ENCODE peak calls at places on chromosomes 16 and 17, in nine cellular contexts. One of them, this sample, is unnamed. For H3K9me3, the result is how much of the 10 kb centered on the place peaks cover.

GRCh38 chr16:83932955-83933673 is 19.9 kb upstream of the OSGIN1 start:
- DNase-seq in spleen: no peak
- DNase-seq in sigmoid colon: no peak
- DNase-seq in suprapubic skin: no peak
- DNase-seq in stomach: no peak
- DNase-seq in vagina: no peak
- DNase-seq in H1: no peak
- DNase-seq in upper lobe of left lung: no peak
- DNase-seq in HCT116: no peak
- DNase-seq in this sample: no peak

GRCh38 chr16:86735727-86736126 is 157.4 kb downstream of the FOXL1 start:
- DNase-seq in HCT116: no peak
- DNase-seq in H1: no peak
- DNase-seq in spleen: peak
- DNase-seq in upper lobe of left lung: no peak
- DNase-seq in suprapubic skin: no peak
- DNase-seq in vagina: no peak
- DNase-seq in sigmoid colon: peak
- DNase-seq in stomach: no peak
- DNase-seq in this sample: no peak

GRCh38 chr17:2965621-2966275 is 97.7 kb downstream of the OR1D5 start:
- DNase-seq in vagina: no peak
- DNase-seq in H1: no peak
- DNase-seq in sigmoid colon: peak
- DNase-seq in upper lobe of left lung: peak
- DNase-seq in HCT116: peak
- DNase-seq in stomach: peak
- DNase-seq in suprapubic skin: no peak
- DNase-seq in spleen: no peak
- DNase-seq in this sample: peak

GRCh38 chr17:40450175-40450574 is 6.9 kb downstream of the IGFBP4 start:
- DNase-seq in sigmoid colon: no peak
- DNase-seq in HCT116: peak
- DNase-seq in stomach: peak
- DNase-seq in H1: peak
- DNase-seq in upper lobe of left lung: peak
- DNase-seq in vagina: no peak
- DNase-seq in spleen: no peak
- DNase-seq in suprapubic skin: no peak
- DNase-seq in this sample: no peak

GRCh38 chr16:48608871-48609452 is 1.0 kb downstream of the N4BP1 start:
- DNase-seq in HCT116: no peak
- DNase-seq in vagina: peak
- DNase-seq in suprapubic skin: no peak
- DNase-seq in spleen: no peak
- DNase-seq in H1: no peak
- DNase-seq in sigmoid colon: no peak
- DNase-seq in upper lobe of left lung: no peak
- DNase-seq in stomach: peak
- DNase-seq in this sample: no peak

GRCh38 chr17:80474231-80474932 is 2.0 kb downstream of the NPTX1 start:
- DNase-seq in HCT116: peak
- DNase-seq in sigmoid colon: peak
- DNase-seq in suprapubic skin: no peak
- DNase-seq in spleen: no peak
- DNase-seq in upper lobe of left lung: no peak
- DNase-seq in vagina: no peak
- DNase-seq in stomach: no peak
- DNase-seq in H1: no peak
- DNase-seq in this sample: peak

GRCh38 chr16:70770968-70771552 is 29.9 kb downstream of the VAC14 start:
- DNase-seq in H1: peak
- DNase-seq in stomach: peak
- DNase-seq in HCT116: peak
- DNase-seq in upper lobe of left lung: peak
- DNase-seq in spleen: no peak
- DNase-seq in vagina: no peak
- DNase-seq in suprapubic skin: no peak
- DNase-seq in sigmoid colon: no peak
- DNase-seq in this sample: peak

GRCh38 chr16:53052519-53053501 is at the start of gene CHD9NB:
- DNase-seq in HCT116: peak
- DNase-seq in stomach: no peak
- DNase-seq in suprapubic skin: no peak
- DNase-seq in spleen: no peak
- DNase-seq in H1: no peak
- DNase-seq in sigmoid colon: peak
- DNase-seq in vagina: no peak
- DNase-seq in upper lobe of left lung: peak
- DNase-seq in this sample: peak

GRCh38 chr16:27374794-27375499 is 27.0 kb upstream of the IL21R start:
- DNase-seq in vagina: peak
- DNase-seq in H1: peak
- DNase-seq in upper lobe of left lung: peak
- DNase-seq in HCT116: peak
- DNase-seq in suprapubic skin: peak
- DNase-seq in sigmoid colon: peak
- DNase-seq in spleen: peak
- DNase-seq in stomach: peak
- DNase-seq in this sample: peak

GRCh38 chr17:48006936-48007703 is 30.5 kb downstream of the COPZ2 start:
- DNase-seq in spleen: peak
- DNase-seq in vagina: no peak
- DNase-seq in upper lobe of left lung: peak
- DNase-seq in HCT116: no peak
- DNase-seq in suprapubic skin: no peak
- DNase-seq in H1: no peak
- DNase-seq in sigmoid colon: no peak
- DNase-seq in stomach: no peak
- DNase-seq in this sample: no peak

GRCh38 chr16:30649725-30650368 is 913 bp upstream of the PRR14 start:
- DNase-seq in stomach: no peak
- DNase-seq in sigmoid colon: no peak
- DNase-seq in spleen: peak
- DNase-seq in upper lobe of left lung: no peak
- DNase-seq in H1: no peak
- DNase-seq in suprapubic skin: peak
- DNase-seq in HCT116: no peak
- DNase-seq in vagina: no peak
- DNase-seq in this sample: no peak

GRCh38 chr16:50888486-50889261 is 146.8 kb downstream of the CYLD start:
- DNase-seq in HCT116: no peak
- DNase-seq in suprapubic skin: no peak
- DNase-seq in vagina: peak
- DNase-seq in sigmoid colon: no peak
- DNase-seq in spleen: no peak
- DNase-seq in stomach: no peak
- DNase-seq in upper lobe of left lung: no peak
- DNase-seq in H1: peak
- DNase-seq in this sample: no peak

GRCh38 chr17:73956595-73957465 is 246.6 kb upstream of the RPL38 start:
- DNase-seq in suprapubic skin: no peak
- DNase-seq in vagina: no peak
- DNase-seq in upper lobe of left lung: peak
- DNase-seq in sigmoid colon: no peak
- DNase-seq in HCT116: peak
- DNase-seq in stomach: peak
- DNase-seq in spleen: peak
- DNase-seq in H1: peak
- DNase-seq in this sample: no peak

GRCh38 chr17:45227101-45227591 is 5.5 kb downstream of the FMNL1 start:
- DNase-seq in spleen: peak
- DNase-seq in sigmoid colon: no peak
- DNase-seq in suprapubic skin: no peak
- DNase-seq in stomach: no peak
- DNase-seq in H1: no peak
- DNase-seq in HCT116: no peak
- DNase-seq in vagina: no peak
- DNase-seq in upper lobe of left lung: no peak
- DNase-seq in this sample: no peak

GRCh38 chr17:40060887-40061480 is 1.8 kb upstream of the THRA start:
- DNase-seq in suprapubic skin: no peak
- DNase-seq in upper lobe of left lung: no peak
- DNase-seq in vagina: no peak
- DNase-seq in stomach: no peak
- DNase-seq in sigmoid colon: no peak
- DNase-seq in H1: no peak
- DNase-seq in spleen: peak
- DNase-seq in HCT116: no peak
- DNase-seq in this sample: no peak

GRCh38 chr17:58332720-58333395 is 4.3 kb upstream of the TSPOAP1 start:
- DNase-seq in spleen: peak
- DNase-seq in suprapubic skin: no peak
- DNase-seq in upper lobe of left lung: no peak
- DNase-seq in H1: no peak
- DNase-seq in HCT116: no peak
- DNase-seq in stomach: no peak
- DNase-seq in sigmoid colon: no peak
- DNase-seq in vagina: no peak
- DNase-seq in this sample: no peak

DNA sequence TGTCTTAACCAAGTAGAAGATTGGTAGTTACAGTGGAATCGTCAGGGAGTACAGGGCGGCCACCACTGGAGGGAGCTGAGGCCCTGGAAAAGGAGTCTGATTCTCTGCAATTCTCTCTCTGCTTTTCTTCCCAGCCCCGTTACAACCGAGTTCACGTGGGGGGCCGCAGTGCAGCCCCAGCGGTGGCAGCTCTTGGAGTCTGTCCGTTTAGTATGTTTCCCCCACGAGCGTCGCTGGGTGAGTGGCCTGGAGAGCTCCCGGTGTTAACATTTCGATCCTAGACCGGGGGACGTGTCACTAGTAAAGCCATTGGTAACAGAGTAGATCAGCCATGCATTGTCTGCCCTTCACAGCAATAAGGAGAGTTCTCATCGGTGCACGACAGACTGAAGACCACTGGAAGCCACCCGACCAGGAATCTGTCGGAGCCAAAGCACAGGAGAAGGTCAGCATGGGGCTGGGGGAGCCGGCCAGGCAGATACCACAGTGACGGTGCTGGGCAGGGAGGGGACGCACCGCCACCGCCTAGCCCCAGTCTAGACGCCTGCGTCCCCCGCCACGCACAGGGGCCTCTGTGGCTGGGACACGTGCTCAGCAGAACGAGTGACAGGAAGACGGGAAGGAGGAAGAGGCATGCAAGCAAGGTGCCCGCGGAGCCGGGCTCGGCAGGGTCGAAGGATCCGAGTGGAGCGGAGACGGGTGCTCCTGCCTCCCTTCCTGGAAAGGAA is 15.7 kb downstream of the SLC16A3 start:
- DNase-seq in upper lobe of left lung: no peak
- DNase-seq in H1: no peak
- DNase-seq in stomach: no peak
- DNase-seq in spleen: peak
- DNase-seq in HCT116: no peak
- DNase-seq in vagina: no peak
- DNase-seq in sigmoid colon: peak
- DNase-seq in suprapubic skin: no peak
- DNase-seq in this sample: no peak
- TF ChIP-seq POLR2AphosphoS5 in upper lobe of left lung: no peak
- TF ChIP-seq POLR2AphosphoS5 in H1: peak
- TF ChIP-seq POLR2AphosphoS5 in stomach: no peak
- TF ChIP-seq POLR2AphosphoS5 in spleen: peak
- TF ChIP-seq POLR2AphosphoS5 in HCT116: peak
- TF ChIP-seq POLR2AphosphoS5 in vagina: no peak
- TF ChIP-seq POLR2AphosphoS5 in sigmoid colon: no peak
- TF ChIP-seq POLR2AphosphoS5 in suprapubic skin: no peak
- TF ChIP-seq POLR2AphosphoS5 in this sample: no peak

GRCh38 chr16:89918453-89919347 is at the start of gene MC1R:
- DNase-seq in stomach: no peak
- DNase-seq in upper lobe of left lung: no peak
- DNase-seq in H1: peak
- DNase-seq in spleen: no peak
- DNase-seq in vagina: no peak
- DNase-seq in HCT116: peak
- DNase-seq in sigmoid colon: no peak
- DNase-seq in suprapubic skin: peak
- DNase-seq in this sample: no peak
- TF ChIP-seq POLR2A in stomach: no peak
- TF ChIP-seq POLR2A in upper lobe of left lung: no peak
- TF ChIP-seq POLR2A in H1: no peak
- TF ChIP-seq POLR2A in spleen: no peak
- TF ChIP-seq POLR2A in vagina: no peak
- TF ChIP-seq POLR2A in HCT116: peak
- TF ChIP-seq POLR2A in sigmoid colon: no peak
- TF ChIP-seq POLR2A in suprapubic skin: no peak
- TF ChIP-seq POLR2A in this sample: no peak

DNA sequence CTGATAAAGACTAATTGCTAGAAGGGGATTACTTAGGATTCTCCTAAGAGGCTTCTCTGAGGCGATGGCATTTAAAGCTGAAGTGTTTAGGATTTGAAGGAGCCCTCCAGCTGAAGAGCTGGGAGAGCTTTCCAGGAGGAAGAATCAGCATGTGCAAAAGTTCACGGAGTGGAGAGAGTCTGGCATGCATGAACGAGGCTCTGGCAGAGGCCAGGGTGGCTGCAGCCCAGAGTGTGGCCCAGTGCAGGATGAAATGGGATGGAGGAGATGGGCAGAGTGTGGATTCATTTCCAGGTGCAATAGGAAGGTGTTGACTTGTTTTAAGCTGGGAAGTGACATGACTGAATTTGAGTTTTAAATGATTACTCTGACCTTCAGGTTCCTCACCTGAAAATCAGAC is 249.0 kb upstream of the CCL2 start:
- DNase-seq in sigmoid colon: no peak
- DNase-seq in H1: no peak
- DNase-seq in spleen: no peak
- DNase-seq in upper lobe of left lung: no peak
- DNase-seq in stomach: no peak
- DNase-seq in suprapubic skin: no peak
- DNase-seq in HCT116: no peak
- DNase-seq in vagina: no peak
- DNase-seq in this sample: no peak
- H3K9me3 ChIP-seq in sigmoid colon: under half
- H3K9me3 ChIP-seq in H1: under half
- H3K9me3 ChIP-seq in spleen: under half
- H3K9me3 ChIP-seq in upper lobe of left lung: under half
- H3K9me3 ChIP-seq in stomach: under half
- H3K9me3 ChIP-seq in suprapubic skin: under half
- H3K9me3 ChIP-seq in HCT116: under half
- H3K9me3 ChIP-seq in vagina: under half
- H3K9me3 ChIP-seq in this sample: under half

DNA sequence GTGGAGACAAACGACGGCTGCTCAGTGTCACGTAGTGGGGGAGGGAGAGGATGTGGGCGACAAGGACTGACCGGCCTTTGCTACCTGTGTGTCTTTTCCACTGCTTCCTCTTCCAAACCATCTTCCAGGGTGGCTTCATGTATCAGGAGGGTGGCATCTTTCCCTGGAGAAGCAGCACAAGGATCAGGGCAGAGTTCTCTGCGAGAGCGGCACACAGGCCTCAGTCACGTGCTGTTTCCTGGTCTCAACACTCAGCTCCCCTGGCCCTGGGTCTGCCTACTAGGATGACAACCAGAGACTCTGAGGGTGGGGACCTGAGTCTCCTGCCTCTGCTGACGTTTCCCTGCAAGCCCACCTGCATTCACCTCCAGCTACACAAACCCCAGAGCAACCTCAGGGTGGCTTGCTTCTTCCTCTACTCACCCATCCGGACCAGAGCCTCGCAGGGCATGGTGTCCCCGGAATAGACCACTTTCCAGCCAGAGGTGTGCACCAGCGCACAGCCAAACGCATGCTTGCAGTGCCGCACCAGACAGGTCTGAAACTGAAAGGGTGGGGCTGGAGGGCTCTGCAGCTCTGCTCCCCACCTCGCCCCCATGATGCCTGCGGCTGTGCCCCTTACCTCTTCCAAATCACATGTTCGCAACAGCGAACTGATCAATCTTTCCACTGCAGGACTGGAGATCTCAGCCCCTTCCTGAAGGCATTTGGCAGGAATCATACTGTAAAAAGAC is 23.3 kb downstream of the ELAC2 start:
- DNase-seq in suprapubic skin: no peak
- DNase-seq in sigmoid colon: no peak
- DNase-seq in upper lobe of left lung: no peak
- DNase-seq in vagina: no peak
- DNase-seq in stomach: no peak
- DNase-seq in HCT116: no peak
- DNase-seq in spleen: no peak
- DNase-seq in H1: no peak
- DNase-seq in this sample: no peak
- TF ChIP-seq POLR2AphosphoS5 in suprapubic skin: no peak
- TF ChIP-seq POLR2AphosphoS5 in sigmoid colon: no peak
- TF ChIP-seq POLR2AphosphoS5 in upper lobe of left lung: no peak
- TF ChIP-seq POLR2AphosphoS5 in vagina: no peak
- TF ChIP-seq POLR2AphosphoS5 in stomach: no peak
- TF ChIP-seq POLR2AphosphoS5 in HCT116: no peak
- TF ChIP-seq POLR2AphosphoS5 in spleen: no peak
- TF ChIP-seq POLR2AphosphoS5 in H1: no peak
- TF ChIP-seq POLR2AphosphoS5 in this sample: no peak

This sample was measured in prostate gland.